ENCODE peak calls at places on chromosome 12, in ten cellular contexts. One of them, this sample, is unnamed.

GRCh38 chr12:116133149-116133548 is 144.3 kb downstream of the MED13L start:
- DNase-seq in PC-9: no peak
- DNase-seq in body of pancreas: no peak
- DNase-seq in OCI-LY7: no peak
- DNase-seq in left lung: no peak
- DNase-seq in transverse colon: no peak
- DNase-seq in lung: no peak
- DNase-seq in foreskin fibroblast: no peak
- DNase-seq in AG10803: peak; percentile 33
- DNase-seq in HepG2: peak; percentile 78
- DNase-seq in this sample: no peak

GRCh38 chr12:43099691-43100163 is 452.3 kb downstream of the ADAMTS20 start:
- DNase-seq in PC-9: no peak
- DNase-seq in body of pancreas: no peak
- DNase-seq in OCI-LY7: no peak
- DNase-seq in left lung: no peak
- DNase-seq in transverse colon: no peak
- DNase-seq in lung: no peak
- DNase-seq in foreskin fibroblast: no peak
- DNase-seq in AG10803: no peak
- DNase-seq in HepG2: no peak
- DNase-seq in this sample: no peak

GRCh38 chr12:42445891-42446290 is 119.9 kb downstream of the PPHLN1 start:
- DNase-seq in PC-9: no peak
- DNase-seq in body of pancreas: no peak
- DNase-seq in OCI-LY7: no peak
- DNase-seq in left lung: no peak
- DNase-seq in transverse colon: no peak
- DNase-seq in lung: no peak
- DNase-seq in foreskin fibroblast: no peak
- DNase-seq in AG10803: no peak
- DNase-seq in HepG2: no peak
- DNase-seq in this sample: no peak

GRCh38 chr12:16622315-16622714 is 16.4 kb upstream of the LMO3 start:
- DNase-seq in PC-9: no peak
- DNase-seq in body of pancreas: peak; percentile 36
- DNase-seq in OCI-LY7: peak; percentile 53
- DNase-seq in left lung: no peak
- DNase-seq in transverse colon: no peak
- DNase-seq in lung: no peak
- DNase-seq in foreskin fibroblast: no peak
- DNase-seq in AG10803: no peak
- DNase-seq in HepG2: no peak
- DNase-seq in this sample: no peak

GRCh38 chr12:71195338-71195896 is 37.6 kb upstream of the TSPAN8 start:
- DNase-seq in PC-9: no peak
- DNase-seq in body of pancreas: no peak
- DNase-seq in OCI-LY7: no peak
- DNase-seq in left lung: no peak
- DNase-seq in transverse colon: no peak
- DNase-seq in lung: no peak
- DNase-seq in foreskin fibroblast: no peak
- DNase-seq in AG10803: no peak
- DNase-seq in HepG2: no peak
- DNase-seq in this sample: no peak

GRCh38 chr12:5391638-5392037 is 40.3 kb upstream of the NTF3 start:
- DNase-seq in PC-9: peak; percentile 43
- DNase-seq in body of pancreas: no peak
- DNase-seq in OCI-LY7: no peak
- DNase-seq in left lung: no peak
- DNase-seq in transverse colon: no peak
- DNase-seq in lung: no peak
- DNase-seq in foreskin fibroblast: no peak
- DNase-seq in AG10803: peak; percentile 58
- DNase-seq in HepG2: no peak
- DNase-seq in this sample: no peak

GRCh38 chr12:101107032-101107763 is 102.8 kb downstream of the SLC5A8 start:
- DNase-seq in PC-9: no peak
- DNase-seq in body of pancreas: no peak
- DNase-seq in OCI-LY7: no peak
- DNase-seq in left lung: no peak
- DNase-seq in transverse colon: no peak
- DNase-seq in lung: no peak
- DNase-seq in foreskin fibroblast: no peak
- DNase-seq in AG10803: no peak
- DNase-seq in HepG2: no peak
- DNase-seq in this sample: no peak

GRCh38 chr12:111409403-111410228 is 3.9 kb downstream of the SH2B3 start:
- DNase-seq in PC-9: peak; percentile 68
- DNase-seq in body of pancreas: peak; percentile 73
- DNase-seq in OCI-LY7: peak; percentile 37
- DNase-seq in left lung: no peak
- DNase-seq in transverse colon: no peak
- DNase-seq in lung: peak; percentile 44
- DNase-seq in foreskin fibroblast: peak; percentile 92
- DNase-seq in AG10803: peak; percentile 77
- DNase-seq in HepG2: no peak
- DNase-seq in this sample: peak; percentile 90

GRCh38 chr12:107570721-107571120 is 114.9 kb upstream of the PWP1 start:
- DNase-seq in PC-9: no peak
- DNase-seq in body of pancreas: no peak
- DNase-seq in OCI-LY7: no peak
- DNase-seq in left lung: no peak
- DNase-seq in transverse colon: peak; percentile 41
- DNase-seq in lung: no peak
- DNase-seq in foreskin fibroblast: no peak
- DNase-seq in AG10803: peak; percentile 40
- DNase-seq in HepG2: no peak
- DNase-seq in this sample: peak; percentile 63

GRCh38 chr12:49232940-49233841 is 31.7 kb upstream of the TUBA1C start:
- DNase-seq in PC-9: no peak
- DNase-seq in body of pancreas: peak; percentile 60
- DNase-seq in OCI-LY7: no peak
- DNase-seq in left lung: peak; percentile 49
- DNase-seq in transverse colon: peak; percentile 28
- DNase-seq in lung: peak; percentile 40
- DNase-seq in foreskin fibroblast: no peak
- DNase-seq in AG10803: peak; percentile 31
- DNase-seq in HepG2: peak; percentile 30
- DNase-seq in this sample: peak; percentile 61
- TF ChIP-seq CTCF in PC-9: no peak
- TF ChIP-seq CTCF in body of pancreas: peak; percentile 18
- TF ChIP-seq CTCF in OCI-LY7: no peak
- TF ChIP-seq CTCF in left lung: no peak
- TF ChIP-seq CTCF in transverse colon: no peak
- TF ChIP-seq CTCF in lung: no peak
- TF ChIP-seq CTCF in foreskin fibroblast: peak; percentile 15
- TF ChIP-seq CTCF in AG10803: peak; percentile 9
- TF ChIP-seq CTCF in HepG2: peak; percentile 46
- TF ChIP-seq CTCF in this sample: peak; percentile 36

GRCh38 chr12:98856897-98857540 is 211.9 kb downstream of the APAF1 start:
- DNase-seq in PC-9: no peak
- DNase-seq in body of pancreas: no peak
- DNase-seq in OCI-LY7: no peak
- DNase-seq in left lung: no peak
- DNase-seq in transverse colon: no peak
- DNase-seq in lung: no peak
- DNase-seq in foreskin fibroblast: no peak
- DNase-seq in AG10803: no peak
- DNase-seq in HepG2: no peak
- DNase-seq in this sample: peak; percentile 78

GRCh38 chr12:98863167-98863566 is 218.1 kb downstream of the APAF1 start:
- DNase-seq in PC-9: no peak
- DNase-seq in body of pancreas: no peak
- DNase-seq in OCI-LY7: no peak
- DNase-seq in left lung: no peak
- DNase-seq in transverse colon: no peak
- DNase-seq in lung: no peak
- DNase-seq in foreskin fibroblast: no peak
- DNase-seq in AG10803: no peak
- DNase-seq in HepG2: no peak
- DNase-seq in this sample: no peak

GRCh38 chr12:98864363-98864762 is 219.3 kb downstream of the APAF1 start:
- DNase-seq in PC-9: no peak
- DNase-seq in body of pancreas: no peak
- DNase-seq in OCI-LY7: no peak
- DNase-seq in left lung: no peak
- DNase-seq in transverse colon: no peak
- DNase-seq in lung: no peak
- DNase-seq in foreskin fibroblast: no peak
- DNase-seq in AG10803: no peak
- DNase-seq in HepG2: no peak
- DNase-seq in this sample: no peak

DNA sequence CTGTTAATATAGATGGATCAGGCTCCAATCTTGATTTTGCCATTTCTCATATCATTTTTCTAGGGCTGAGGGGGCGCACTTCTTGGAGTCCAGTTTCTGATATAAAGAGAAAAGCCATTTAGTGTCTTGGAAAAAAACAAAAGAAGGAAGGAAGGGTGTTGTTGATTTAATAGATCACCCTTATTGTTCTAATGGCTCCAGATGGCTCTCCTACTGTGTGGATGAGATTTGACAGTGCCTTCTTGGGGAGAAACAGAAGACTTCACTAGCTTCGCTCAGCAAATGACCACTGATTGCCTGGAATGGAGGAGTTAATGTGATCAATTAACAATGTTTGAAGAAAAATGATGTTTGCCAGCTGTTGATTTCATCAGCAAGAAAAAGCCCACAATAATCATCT is 216.1 kb downstream of the APAF1 start:
- DNase-seq in PC-9: no peak
- DNase-seq in body of pancreas: no peak
- DNase-seq in OCI-LY7: no peak
- DNase-seq in left lung: no peak
- DNase-seq in transverse colon: no peak
- DNase-seq in lung: no peak
- DNase-seq in foreskin fibroblast: no peak
- DNase-seq in AG10803: no peak
- DNase-seq in HepG2: no peak
- DNase-seq in this sample: no peak
- H3K4me3 ChIP-seq in PC-9: no peak overlapping the region
- H3K4me3 ChIP-seq in body of pancreas: no peak overlapping the region
- H3K4me3 ChIP-seq in OCI-LY7: no peak overlapping the region
- H3K4me3 ChIP-seq in left lung: no peak overlapping the region
- H3K4me3 ChIP-seq in transverse colon: no peak overlapping the region
- H3K4me3 ChIP-seq in lung: no peak overlapping the region
- H3K4me3 ChIP-seq in foreskin fibroblast: no peak overlapping the region
- H3K4me3 ChIP-seq in AG10803: no peak overlapping the region
- H3K4me3 ChIP-seq in HepG2: no peak overlapping the region
- H3K4me3 ChIP-seq in this sample: no peak overlapping the region

DNA sequence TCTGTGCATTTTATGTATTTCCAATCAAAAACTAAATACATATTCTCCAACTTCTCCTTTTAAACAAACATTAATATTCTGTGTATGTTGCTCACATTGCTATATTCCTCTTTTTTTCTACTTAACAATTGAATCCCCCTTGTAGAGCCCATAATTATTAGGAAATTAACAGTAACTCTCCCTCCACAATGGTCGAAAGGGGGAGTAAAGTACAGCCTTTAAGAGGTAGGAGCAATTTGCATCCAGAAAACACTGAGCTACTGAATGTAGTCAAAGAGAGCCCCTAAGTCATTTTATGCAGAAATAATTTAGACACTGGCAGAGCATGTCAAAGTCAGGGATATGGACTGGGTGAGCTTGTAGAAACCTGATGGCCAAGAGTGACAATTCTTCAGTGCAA is 57.2 kb upstream of the SCN8A start:
- DNase-seq in PC-9: no peak
- DNase-seq in body of pancreas: no peak
- DNase-seq in OCI-LY7: no peak
- DNase-seq in left lung: no peak
- DNase-seq in transverse colon: no peak
- DNase-seq in lung: no peak
- DNase-seq in foreskin fibroblast: no peak
- DNase-seq in AG10803: peak; percentile 32
- DNase-seq in HepG2: no peak
- DNase-seq in this sample: peak; percentile 18
- TF ChIP-seq CTCF in PC-9: no peak
- TF ChIP-seq CTCF in body of pancreas: no peak
- TF ChIP-seq CTCF in OCI-LY7: peak; percentile 23
- TF ChIP-seq CTCF in left lung: no peak
- TF ChIP-seq CTCF in transverse colon: no peak
- TF ChIP-seq CTCF in lung: no peak
- TF ChIP-seq CTCF in foreskin fibroblast: peak; percentile 20
- TF ChIP-seq CTCF in AG10803: peak; percentile 43
- TF ChIP-seq CTCF in HepG2: peak; percentile 12
- TF ChIP-seq CTCF in this sample: peak; percentile 22

GRCh38 chr12:106066726-106067325 is 71.9 kb downstream of the NUAK1 start:
- DNase-seq in PC-9: no peak
- DNase-seq in body of pancreas: no peak
- DNase-seq in OCI-LY7: no peak
- DNase-seq in left lung: no peak
- DNase-seq in transverse colon: no peak
- DNase-seq in lung: no peak
- DNase-seq in foreskin fibroblast: no peak
- DNase-seq in AG10803: no peak
- DNase-seq in HepG2: no peak
- DNase-seq in this sample: no peak

GRCh38 chr12:106064622-106065021 is 74.1 kb downstream of the NUAK1 start:
- DNase-seq in PC-9: no peak
- DNase-seq in body of pancreas: no peak
- DNase-seq in OCI-LY7: no peak
- DNase-seq in left lung: no peak
- DNase-seq in transverse colon: no peak
- DNase-seq in lung: no peak
- DNase-seq in foreskin fibroblast: no peak
- DNase-seq in AG10803: no peak
- DNase-seq in HepG2: no peak
- DNase-seq in this sample: no peak

GRCh38 chr12:106063826-106064575 is 74.8 kb downstream of the NUAK1 start:
- DNase-seq in PC-9: no peak
- DNase-seq in body of pancreas: no peak
- DNase-seq in OCI-LY7: no peak
- DNase-seq in left lung: no peak
- DNase-seq in transverse colon: no peak
- DNase-seq in lung: no peak
- DNase-seq in foreskin fibroblast: no peak
- DNase-seq in AG10803: no peak
- DNase-seq in HepG2: no peak
- DNase-seq in this sample: no peak

GRCh38 chr12:106066051-106066705 is 72.6 kb downstream of the NUAK1 start:
- DNase-seq in PC-9: no peak
- DNase-seq in body of pancreas: no peak
- DNase-seq in OCI-LY7: no peak
- DNase-seq in left lung: no peak
- DNase-seq in transverse colon: no peak
- DNase-seq in lung: no peak
- DNase-seq in foreskin fibroblast: no peak
- DNase-seq in AG10803: no peak
- DNase-seq in HepG2: no peak
- DNase-seq in this sample: no peak

DNA sequence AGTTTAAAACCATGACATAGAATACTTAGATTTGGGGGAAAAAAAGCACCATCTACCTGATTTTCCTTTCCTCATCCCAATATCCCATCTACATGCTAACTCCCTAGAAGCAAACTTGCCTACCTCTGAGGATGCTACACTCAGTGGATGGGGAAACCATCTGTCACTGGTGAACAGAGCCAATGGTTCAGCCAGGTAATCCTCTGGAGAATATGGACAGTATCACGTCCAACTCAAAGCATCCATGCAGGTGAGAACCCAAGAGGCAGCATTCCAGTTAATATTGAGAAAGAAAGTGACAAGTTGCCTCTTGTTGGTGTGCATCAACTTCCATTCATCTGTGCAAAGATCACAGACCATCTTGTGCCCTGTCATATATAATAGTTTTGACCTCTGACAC is 73.2 kb downstream of the NUAK1 start:
- DNase-seq in PC-9: no peak
- DNase-seq in body of pancreas: no peak
- DNase-seq in OCI-LY7: no peak
- DNase-seq in left lung: no peak
- DNase-seq in transverse colon: no peak
- DNase-seq in lung: no peak
- DNase-seq in foreskin fibroblast: no peak
- DNase-seq in AG10803: no peak
- DNase-seq in HepG2: no peak
- DNase-seq in this sample: no peak
- H3K4me3 ChIP-seq in PC-9: no peak overlapping the region
- H3K4me3 ChIP-seq in body of pancreas: no peak overlapping the region
- H3K4me3 ChIP-seq in OCI-LY7: no peak overlapping the region
- H3K4me3 ChIP-seq in left lung: no peak overlapping the region
- H3K4me3 ChIP-seq in transverse colon: no peak overlapping the region
- H3K4me3 ChIP-seq in lung: no peak overlapping the region
- H3K4me3 ChIP-seq in foreskin fibroblast: no peak overlapping the region
- H3K4me3 ChIP-seq in AG10803: no peak overlapping the region
- H3K4me3 ChIP-seq in HepG2: no peak overlapping the region
- H3K4me3 ChIP-seq in this sample: no peak overlapping the region